ENCODE peak calls at places on chromosomes 5 and 9, in five cellular contexts. O is NCI-H69; M is upper lobe of left lung; Q is CD4-positive, alpha-beta T cell; T is AML-193. Y is an unnamed sample.

GRCh38 chr9:87275039-87275725 is 222.5 kb upstream of the DAPK1 start:
- DNase-seq in O (no peak), M (no peak), Q (no peak), T (no peak), Y (no peak)

GRCh38 chr5:53073349-53073748 is 36.2 kb downstream of the MOCS2 start:
- DNase-seq in O (no peak), M (no peak), Q (no peak), T (no peak), Y (no peak)

GRCh38 chr5:177362871-177363507 is 5.3 kb downstream of the RGS14 start:
- DNase-seq in O (peak; percentile 81), M (peak; percentile 80), Q (peak; percentile 48), T (no peak), Y (peak; percentile 97)

GRCh38 chr5:144183254-144183889 is 12.7 kb downstream of the KCTD16 start:
- DNase-seq in O (peak; percentile 65), M (no peak), Q (no peak), T (peak; percentile 11), Y (peak; percentile 85)

GRCh38 chr9:131274674-131275331 is 1.5 kb downstream of the FAM78A start:
- DNase-seq in O (no peak), M (peak; percentile 78), Q (no peak), T (peak; percentile 28), Y (peak; percentile 84)

GRCh38 chr9:133003671-133004090 is 25.2 kb downstream of the GFI1B start:
- DNase-seq in O (no peak), M (no peak), Q (no peak), T (no peak), Y (no peak)

GRCh38 chr9:86713970-86714369 is 233.3 kb downstream of the GAS1 start:
- DNase-seq in O (no peak), M (no peak), Q (no peak), T (no peak), Y (no peak)

GRCh38 chr9:87796232-87796631 is 70.3 kb downstream of the CTSL start:
- DNase-seq in O (no peak), M (peak; percentile 37), Q (no peak), T (no peak), Y (no peak)

GRCh38 chr5:140113180-140113698 is 670 bp upstream of the PURA start:
- DNase-seq in O (peak; percentile 34), M (no peak), Q (peak; percentile 25), T (no peak), Y (peak; percentile 82)

GRCh38 chr5:74765201-74765600 is 1.7 kb downstream of the GFM2 start:
- DNase-seq in O (peak; percentile 78), M (no peak), Q (no peak), T (no peak), Y (peak; percentile 66)

GRCh38 chr5:38099205-38100144 is 158.9 kb upstream of the EGFLAM start:
- DNase-seq in O (no peak), M (no peak), Q (no peak), T (no peak), Y (no peak)

GRCh38 chr5:137714931-137715330 is 21.0 kb downstream of the KLHL3 start:
- DNase-seq in O (no peak), M (no peak), Q (no peak), T (peak; percentile 16), Y (peak; percentile 56)

GRCh38 chr5:138275379-138275782 is 960 bp upstream of the GFRA3 start:
- DNase-seq in O (peak; percentile 95), M (no peak), Q (no peak), T (no peak), Y (no peak)

GRCh38 chr9:127418037-127418471 is 6.1 kb upstream of the ZNF79 start:
- DNase-seq in O (peak; percentile 50), M (no peak), Q (peak; percentile 37), T (no peak), Y (no peak)

GRCh38 chr9:6047020-6047419 is 31.6 kb upstream of the RANBP6 start:
- DNase-seq in O (no peak), M (no peak), Q (no peak), T (no peak), Y (no peak)

GRCh38 chr5:15320896-15321295 is 179.1 kb upstream of the FBXL7 start:
- DNase-seq in O (peak; percentile 10), M (no peak), Q (no peak), T (no peak), Y (no peak)

GRCh38 chr9:98709968-98710965 is 1.5 kb upstream of the GABBR2 start:
- DNase-seq in O (peak; percentile 48), M (no peak), Q (no peak), T (peak; percentile 3), Y (peak; percentile 91)

GRCh38 chr5:98557921-98558320 is 215.5 kb upstream of the RGMB start:
- DNase-seq in O (no peak), M (no peak), Q (no peak), T (no peak), Y (no peak)

GRCh38 chr9:83270116-83270515 is 207.2 kb upstream of the RASEF start:
- DNase-seq in O (no peak), M (no peak), Q (no peak), T (no peak), Y (no peak)

GRCh38 chr9:114098021-114098659 is 952 bp downstream of the KIF12 start:
- DNase-seq in O (peak; percentile 75), M (peak; percentile 45), Q (no peak), T (no peak), Y (peak; percentile 75)

GRCh38 chr5:175921066-175921730 is 46.9 kb downstream of the THOC3 start:
- DNase-seq in O (no peak), M (no peak), Q (no peak), T (no peak), Y (peak; percentile 23)

GRCh38 chr9:21153688-21154608 is 12.3 kb upstream of the IFNW1 start:
- DNase-seq in O (peak; percentile 39), M (no peak), Q (no peak), T (peak; percentile 76), Y (peak; percentile 54)

GRCh38 chr5:174553556-174553955 is 170.8 kb upstream of the MSX2 start:
- DNase-seq in O (no peak), M (no peak), Q (no peak), T (no peak), Y (no peak)

GRCh38 chr5:159316519-159317383 is 13.5 kb downstream of the IL12B start:
- DNase-seq in O (peak; percentile 65), M (peak; percentile 41), Q (peak; percentile 20), T (peak; percentile 29), Y (peak; percentile 84)

GRCh38 chr9:127921592-127922120 is 4.8 kb upstream of the ST6GALNAC4 start:
- DNase-seq in O (peak; percentile 71), M (peak; percentile 77), Q (peak; percentile 62), T (peak; percentile 50), Y (peak; percentile 96)

GRCh38 chr5:132270706-132271105 is 13.2 kb downstream of the PDLIM4 start:
- DNase-seq in O (peak; percentile 18), M (peak; percentile 11), Q (no peak), T (no peak), Y (peak; percentile 41)

Y was measured in osteoblast.